ENCODE peak calls at places on chromosomes 11 and 22, in ten cellular contexts. G is ovary, X is A549, A is NB4, T is endothelial cell of umbilical vein, D is H54, V is K562, Q is HCT116, U is IMR-90, I is upper lobe of left lung. Z is an unnamed sample.

GRCh38 chr11:20026629-20027545 is 133.4 kb downstream of the DBX1 start:
- DNase-seq in G (peak), X (no peak), A (no peak), T (no peak), D (no peak), V (no peak), Q (no peak), U (no peak), I (no peak), Z (no peak)

GRCh38 chr11:23620617-23621016 is 760.3 kb upstream of the CCDC179 start:
- DNase-seq in G (no peak), X (no peak), A (no peak), T (no peak), D (no peak), V (no peak), Q (no peak), U (peak), I (no peak), Z (no peak)

GRCh38 chr11:117745346-117745745 is 51.7 kb downstream of the DSCAML1 start:
- DNase-seq in G (no peak), X (no peak), A (no peak), T (no peak), D (no peak), V (no peak), Q (no peak), U (no peak), I (no peak), Z (no peak)

GRCh38 chr11:60214386-60214785 is 28.6 kb downstream of the MS4A4E start:
- DNase-seq in G (no peak), X (no peak), A (no peak), T (peak), D (no peak), V (no peak), Q (no peak), U (no peak), I (no peak), Z (no peak)

GRCh38 chr11:85799142-85799541 is 11.8 kb downstream of the SYTL2 start:
- DNase-seq in G (no peak), X (no peak), A (no peak), T (no peak), D (no peak), V (no peak), Q (no peak), U (no peak), I (no peak), Z (no peak)

GRCh38 chr11:76654310-76654851 is 16.2 kb downstream of the LRRC32 start:
- DNase-seq in G (peak), X (no peak), A (no peak), T (no peak), D (no peak), V (peak), Q (no peak), U (peak), I (no peak), Z (no peak)

GRCh38 chr11:113189909-113190667 is 124.3 kb upstream of the TTC12 start:
- DNase-seq in G (no peak), X (peak), A (peak), T (no peak), D (peak), V (peak), Q (no peak), U (no peak), I (no peak), Z (peak)

GRCh38 chr22:47055461-47055860 is 293.0 kb downstream of the TBC1D22A start:
- DNase-seq in G (no peak), X (no peak), A (no peak), T (no peak), D (no peak), V (no peak), Q (no peak), U (no peak), I (no peak), Z (no peak)

GRCh38 chr11:131912127-131912526 is 541.7 kb downstream of the NTM start:
- DNase-seq in G (no peak), X (no peak), A (no peak), T (no peak), D (no peak), V (no peak), Q (no peak), U (no peak), I (no peak), Z (no peak)

GRCh38 chr11:119337581-119338317 is 2.9 kb downstream of the C1QTNF5 start:
- DNase-seq in G (no peak), X (no peak), A (peak), T (peak), D (no peak), V (peak), Q (no peak), U (peak), I (peak), Z (no peak)

GRCh38 chr22:31681625-31682345 is 19.8 kb upstream of the PISD start:
- DNase-seq in G (peak), X (no peak), A (no peak), T (no peak), D (no peak), V (no peak), Q (no peak), U (peak), I (peak), Z (no peak)

GRCh38 chr11:123304828-123305530 is 109.9 kb upstream of the CLMP start:
- DNase-seq in G (no peak), X (no peak), A (no peak), T (no peak), D (no peak), V (no peak), Q (no peak), U (no peak), I (no peak), Z (no peak)

GRCh38 chr11:6321961-6322362 is 1.7 kb upstream of the CAVIN3 start:
- DNase-seq in G (no peak), X (no peak), A (peak), T (peak), D (peak), V (no peak), Q (peak), U (peak), I (no peak), Z (no peak)

GRCh38 chr11:5288912-5289525 is 12.7 kb downstream of the OR51B4 start:
- DNase-seq in G (no peak), X (no peak), A (no peak), T (no peak), D (no peak), V (no peak), Q (no peak), U (peak), I (no peak), Z (no peak)

GRCh38 chr11:125166347-125166841 is 1.8 kb downstream of the PKNOX2 start:
- DNase-seq in G (peak), X (no peak), A (no peak), T (no peak), D (no peak), V (no peak), Q (no peak), U (no peak), I (peak), Z (no peak)

GRCh38 chr22:33781396-33781795 is 138.9 kb downstream of the LARGE1 start:
- DNase-seq in G (no peak), X (no peak), A (no peak), T (no peak), D (no peak), V (no peak), Q (no peak), U (peak), I (no peak), Z (no peak)

GRCh38 chr11:110295086-110295485 is 1.3 kb downstream of the RDX start:
- DNase-seq in G (no peak), X (no peak), A (no peak), T (no peak), D (no peak), V (no peak), Q (no peak), U (no peak), I (no peak), Z (no peak)

GRCh38 chr11:78221396-78222315 is 32.9 kb downstream of the USP35 start:
- DNase-seq in G (no peak), X (no peak), A (no peak), T (no peak), D (no peak), V (no peak), Q (no peak), U (no peak), I (no peak), Z (no peak)

GRCh38 chr22:38866024-38866398 is 6.0 kb downstream of the CBX6 start:
- DNase-seq in G (peak), X (no peak), A (no peak), T (no peak), D (no peak), V (no peak), Q (no peak), U (no peak), I (no peak), Z (no peak)
- TF ChIP-seq POLR2A in G (no peak), X (no peak), A (no peak), T (no peak), D (no peak), V (no peak), Q (no peak), U (no peak), I (no peak), Z (no peak)

GRCh38 chr11:46121724-46122477 is 647 bp upstream of the PHF21A start:
- DNase-seq in G (peak), X (peak), A (peak), T (peak), D (peak), V (peak), Q (peak), U (peak), I (peak), Z (peak)
- TF ChIP-seq POLR2A in G (peak), X (peak), A (peak), T (peak), D (peak), V (no peak), Q (peak), U (no peak), I (peak), Z (no peak)

GRCh38 chr11:3859373-3859881 is 4.0 kb downstream of the STIM1 start:
- DNase-seq in G (no peak), X (no peak), A (peak), T (no peak), D (no peak), V (peak), Q (no peak), U (no peak), I (no peak), Z (peak)
- TF ChIP-seq POLR2A in G (no peak), X (no peak), A (no peak), T (no peak), D (no peak), V (no peak), Q (no peak), U (no peak), I (no peak), Z (no peak)

DNA sequence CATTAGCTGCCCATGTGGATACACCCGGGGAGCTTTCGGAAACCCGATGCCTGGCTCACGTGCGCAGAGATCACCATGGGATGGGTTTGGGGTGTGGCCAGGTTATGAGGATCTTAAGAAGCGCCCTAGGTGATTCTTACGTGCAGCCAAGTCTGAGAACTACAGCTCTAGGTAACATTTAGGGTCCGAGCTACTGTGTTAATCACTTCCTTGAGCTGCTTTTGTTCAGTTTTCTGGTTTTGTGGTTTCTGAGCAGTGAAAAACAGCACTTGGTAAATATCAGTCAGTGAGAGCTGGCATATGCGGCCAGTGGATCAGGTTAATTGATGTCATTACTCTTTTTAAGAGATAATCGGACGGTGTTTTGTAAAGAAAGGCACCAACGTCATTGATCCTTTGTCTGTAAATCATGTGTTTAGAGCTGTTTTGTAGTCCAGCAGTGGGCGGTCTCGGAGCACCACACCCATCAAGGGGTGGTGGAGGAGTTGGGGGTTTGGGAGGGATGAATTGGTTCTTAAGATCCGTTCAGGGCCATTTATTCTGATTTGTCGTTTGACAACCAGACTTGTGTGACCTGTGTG is 61.7 kb upstream of the SORL1-AS1 start:
- DNase-seq in G (no peak), X (no peak), A (no peak), T (no peak), D (no peak), V (no peak), Q (no peak), U (no peak), I (no peak), Z (no peak)
- TF ChIP-seq POLR2A in G (no peak), X (no peak), A (no peak), T (no peak), D (no peak), V (no peak), Q (no peak), U (no peak), I (no peak), Z (no peak)

DNA sequence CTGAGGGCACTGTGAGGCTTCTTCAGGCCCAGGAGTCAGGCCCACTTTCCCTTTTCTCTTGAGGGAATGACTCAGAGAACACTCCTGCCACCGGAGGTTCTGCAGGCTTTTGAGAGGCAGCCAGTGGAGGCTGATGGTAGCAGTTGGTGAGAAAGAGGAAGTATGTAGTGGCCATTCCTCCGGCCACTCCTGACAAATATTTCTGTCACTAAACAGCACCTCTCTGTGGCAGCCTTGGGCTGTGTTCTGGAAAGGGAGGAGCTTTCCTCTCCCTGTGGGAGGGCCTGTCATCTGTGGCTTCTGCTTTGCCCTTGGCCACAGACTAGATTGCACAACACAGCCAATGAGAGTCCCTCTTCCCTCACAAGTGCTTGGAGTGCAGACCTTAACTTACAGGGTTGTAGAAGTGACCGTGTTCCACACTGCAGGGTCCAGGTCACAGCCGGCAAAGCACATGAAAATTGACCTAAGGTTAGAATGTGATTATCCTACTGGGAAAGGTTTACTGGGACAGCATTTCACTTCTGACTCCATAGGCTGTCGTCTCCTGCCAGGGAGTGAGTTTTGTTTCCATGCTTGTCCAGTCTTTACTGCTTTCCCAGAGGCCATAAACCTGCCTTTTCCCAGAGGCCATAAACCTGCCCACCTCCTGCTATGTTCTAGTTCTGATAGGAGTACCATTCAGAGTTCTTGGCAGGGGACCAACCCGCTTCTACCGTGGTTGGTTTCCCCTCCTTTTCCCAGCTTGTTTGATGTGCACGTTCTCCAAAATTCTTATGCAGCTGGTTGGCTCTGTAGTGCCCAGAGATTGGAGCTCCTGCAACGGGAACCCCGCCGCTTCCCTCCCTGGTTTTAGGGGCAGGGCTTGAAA is 33.3 kb downstream of the MARK2 start:
- DNase-seq in G (peak), X (peak), A (peak), T (peak), D (peak), V (peak), Q (peak), U (peak), I (no peak), Z (peak)
- TF ChIP-seq POLR2A in G (no peak), X (no peak), A (no peak), T (no peak), D (no peak), V (no peak), Q (no peak), U (no peak), I (peak), Z (no peak)

GRCh38 chr11:65500262-65501004 is 1.6 kb downstream of the MALAT1 start:
- DNase-seq in G (peak), X (peak), A (peak), T (peak), D (no peak), V (no peak), Q (no peak), U (peak), I (no peak), Z (peak)
- TF ChIP-seq POLR2A in G (no peak), X (peak), A (peak), T (peak), D (peak), V (peak), Q (peak), U (no peak), I (peak), Z (peak)

GRCh38 chr11:108221981-108222685 is at the start of gene NPAT:
- DNase-seq in G (no peak), X (no peak), A (no peak), T (no peak), D (no peak), V (peak), Q (no peak), U (no peak), I (peak), Z (no peak)
- TF ChIP-seq POLR2A in G (peak), X (peak), A (peak), T (peak), D (peak), V (peak), Q (peak), U (peak), I (peak), Z (peak)

DNA sequence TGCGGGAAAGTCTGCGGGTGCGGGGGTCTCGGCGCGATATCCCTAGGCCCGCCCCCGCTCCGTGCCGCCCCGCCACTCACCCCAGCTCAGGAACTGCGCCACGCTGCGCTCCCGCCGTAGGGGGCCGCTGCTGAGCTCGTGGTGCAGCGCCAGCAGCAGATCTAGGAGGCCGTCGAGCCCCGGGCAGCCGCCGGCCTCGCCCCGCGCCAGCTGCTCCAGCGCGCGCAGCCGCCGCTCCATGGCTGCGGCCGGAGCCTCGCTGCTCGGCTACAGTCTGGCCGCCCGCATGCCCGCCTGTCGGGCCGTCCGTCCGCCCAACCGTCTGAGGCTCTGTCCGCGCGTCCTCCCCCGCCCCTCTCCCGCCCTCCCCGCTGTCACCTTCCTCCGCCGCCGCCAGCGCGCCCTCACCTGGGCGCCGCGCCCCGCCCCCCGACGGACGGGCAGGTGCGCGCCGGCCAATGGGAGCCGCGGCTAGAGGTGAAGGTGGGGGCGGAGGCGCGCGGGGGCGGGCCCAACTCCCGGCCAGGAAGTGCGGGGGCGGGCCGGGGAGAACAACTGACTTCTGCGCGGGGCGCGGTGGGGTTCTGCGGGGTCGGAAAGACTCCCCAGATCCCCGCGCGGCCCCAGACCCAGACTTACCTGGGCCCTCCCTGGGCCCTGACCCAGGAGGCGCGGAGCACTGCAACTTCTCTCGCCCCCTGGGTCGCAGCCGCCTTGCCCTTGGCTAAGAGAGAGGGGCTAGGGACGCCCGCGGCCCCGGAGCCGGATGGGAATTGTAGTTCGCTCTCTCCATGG is at the start of gene CDC42BPG:
- DNase-seq in G (peak), X (peak), A (peak), T (peak), D (peak), V (peak), Q (peak), U (peak), I (peak), Z (peak)
- TF ChIP-seq POLR2A in G (no peak), X (no peak), A (no peak), T (peak), D (no peak), V (peak), Q (no peak), U (no peak), I (peak), Z (no peak)

DNA sequence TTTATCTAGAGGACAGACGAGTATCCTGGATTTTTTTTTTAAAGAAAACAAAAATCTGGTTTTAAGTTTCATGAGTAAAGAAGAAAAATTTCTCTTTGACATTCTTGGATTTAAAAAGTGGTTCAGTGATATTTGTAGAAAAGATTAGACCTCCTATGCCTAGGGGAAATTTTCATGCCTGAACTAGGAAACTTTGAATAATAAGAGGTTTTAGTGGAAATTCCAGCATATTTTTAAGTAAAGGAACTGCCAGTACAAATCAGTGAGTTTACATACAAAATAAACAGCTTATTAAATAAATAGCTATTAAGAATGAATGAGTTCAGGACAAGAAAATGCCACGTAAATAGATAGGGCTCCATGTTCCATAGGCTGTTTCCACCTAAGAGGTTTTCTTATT is 17.5 kb downstream of the JAM3 start:
- DNase-seq in G (no peak), X (no peak), A (no peak), T (no peak), D (no peak), V (no peak), Q (no peak), U (no peak), I (no peak), Z (no peak)
- TF ChIP-seq POLR2A in G (no peak), X (no peak), A (no peak), T (no peak), D (no peak), V (no peak), Q (no peak), U (no peak), I (no peak), Z (no peak)

DNA sequence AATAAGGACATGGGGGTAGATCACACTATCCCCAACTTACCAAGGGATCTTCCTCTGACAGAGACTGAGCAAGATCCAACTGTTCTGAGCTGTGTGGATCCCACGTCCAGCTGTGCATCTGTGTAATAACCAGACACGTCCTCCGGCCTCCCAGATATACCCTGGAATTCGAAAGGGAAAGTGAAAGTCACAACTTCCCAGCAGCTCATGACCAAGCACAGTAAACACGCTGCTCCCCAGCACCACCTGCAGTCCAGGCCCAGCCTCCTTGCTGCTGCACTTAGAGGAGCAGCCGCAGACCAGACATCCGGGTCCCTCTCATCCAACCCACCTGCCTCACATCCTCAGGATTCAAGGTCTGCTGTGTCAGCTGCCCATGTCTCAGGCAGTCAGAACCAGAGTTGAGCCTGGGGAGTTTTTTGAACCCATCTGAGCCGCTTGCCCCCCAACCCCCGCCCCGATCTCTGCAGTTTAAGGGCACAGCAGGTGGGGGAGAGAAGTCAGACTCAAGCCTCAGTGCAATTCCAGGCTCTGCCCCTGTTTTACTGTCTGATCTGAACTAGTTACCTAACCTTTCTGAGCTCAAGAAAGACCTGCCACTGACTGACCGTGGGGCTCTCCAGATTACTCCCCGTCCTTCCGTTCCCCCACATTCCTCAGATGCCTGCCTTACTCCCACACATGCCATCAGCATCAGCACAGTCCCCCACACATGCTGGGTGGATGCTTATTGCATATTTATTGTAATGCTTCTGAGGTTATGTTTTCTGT is at the start of gene APOL2:
- DNase-seq in G (peak), X (peak), A (peak), T (peak), D (peak), V (peak), Q (peak), U (peak), I (peak), Z (peak)
- TF ChIP-seq POLR2A in G (peak), X (no peak), A (peak), T (peak), D (no peak), V (peak), Q (peak), U (peak), I (peak), Z (peak)